ENCODE peak calls at places on chromosome 12, in nine cellular contexts. U, F, C, Z, P, D, W, O and M are unnamed samples. For H3K4me1, the result is how much of the 10 kb centered on the place peaks cover.

GRCh38 chr12:32568241-32568640 is 110.9 kb upstream of the DNM1L start:
- DNase-seq in D (no peak), P (no peak), W (peak), Z (no peak), U (peak), F (peak), C (no peak), O (peak), M (no peak)

GRCh38 chr12:123860369-123860768 is 98.3 kb downstream of the DNAH10 start:
- DNase-seq in C (no peak), U (no peak), P (no peak), F (no peak), O (no peak), Z (no peak), W (no peak), D (no peak), M (no peak)

GRCh38 chr12:13924286-13924685 is 57.1 kb downstream of the GRIN2B start:
- DNase-seq in D (no peak), O (no peak), U (no peak), Z (no peak), W (no peak), C (no peak), F (no peak), P (no peak), M (no peak)

GRCh38 chr12:100348657-100349454 is 8.0 kb upstream of the SLC17A8 start:
- DNase-seq in U (peak), W (peak), P (no peak), C (no peak), D (no peak), O (peak), Z (no peak), F (peak), M (no peak)

GRCh38 chr12:52347016-52347415 is 20.3 kb downstream of the KRT85 start:
- DNase-seq in U (no peak), D (no peak), C (no peak), Z (no peak), P (no peak), W (no peak), O (no peak), F (no peak), M (no peak)

GRCh38 chr12:12116677-12117076 is 45.9 kb downstream of the BCL2L14 start:
- DNase-seq in Z (no peak), W (no peak), D (no peak), P (no peak), C (no peak), O (no peak), U (no peak), F (no peak), M (no peak)

GRCh38 chr12:9066183-9066623 is 49.5 kb downstream of the A2M start:
- DNase-seq in O (no peak), U (no peak), P (no peak), W (no peak), F (no peak), Z (no peak), C (no peak), D (no peak), M (no peak)

GRCh38 chr12:52975820-52976573 is 27.1 kb downstream of the KRT18 start:
- DNase-seq in D (no peak), C (no peak), F (peak), U (no peak), Z (no peak), W (no peak), O (peak), P (peak), M (peak)

GRCh38 chr12:124419292-124420040 is 124.6 kb downstream of the RFLNA start:
- DNase-seq in D (no peak), O (peak), P (no peak), F (no peak), C (no peak), Z (no peak), U (no peak), W (no peak), M (no peak)

GRCh38 chr12:52246720-52247621 is 13.9 kb downstream of the KRT7 start:
- DNase-seq in F (no peak), O (no peak), P (no peak), Z (no peak), W (peak), C (no peak), U (no peak), D (no peak), M (no peak)

GRCh38 chr12:113609692-113610469 is 138.2 kb upstream of the LHX5 start:
- DNase-seq in F (no peak), O (no peak), W (no peak), P (no peak), Z (no peak), U (no peak), D (no peak), C (no peak), M (no peak)
- H3K4me3 ChIP-seq in F (no peak), O (no peak), W (no peak), P (no peak), Z (no peak), U (no peak), D (no peak), C (no peak), M (no peak)

DNA sequence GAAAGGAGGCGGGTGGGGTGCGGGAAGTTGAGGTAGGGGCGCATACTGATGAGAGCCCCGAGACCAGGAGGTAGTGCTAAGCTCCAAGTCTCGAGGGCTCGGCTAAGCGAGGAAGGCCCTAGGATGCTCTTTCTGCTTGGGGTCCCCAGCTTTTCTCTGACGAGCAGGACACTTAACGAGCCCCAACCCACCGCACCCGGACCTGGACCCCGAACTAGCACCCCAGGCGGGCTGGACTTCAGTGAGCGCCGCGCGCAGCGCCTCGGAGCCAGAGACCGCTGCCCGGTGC is 4.7 kb upstream of the C1QL4 start:
- DNase-seq in O (no peak), D (no peak), C (no peak), P (no peak), F (no peak), Z (no peak), W (no peak), U (no peak), M (no peak)
- H3K4me1 ChIP-seq in O (under half), D (half or more), C (under half), P (under half), F (under half), Z (under half), W (under half), U (under half), M (under half)

DNA sequence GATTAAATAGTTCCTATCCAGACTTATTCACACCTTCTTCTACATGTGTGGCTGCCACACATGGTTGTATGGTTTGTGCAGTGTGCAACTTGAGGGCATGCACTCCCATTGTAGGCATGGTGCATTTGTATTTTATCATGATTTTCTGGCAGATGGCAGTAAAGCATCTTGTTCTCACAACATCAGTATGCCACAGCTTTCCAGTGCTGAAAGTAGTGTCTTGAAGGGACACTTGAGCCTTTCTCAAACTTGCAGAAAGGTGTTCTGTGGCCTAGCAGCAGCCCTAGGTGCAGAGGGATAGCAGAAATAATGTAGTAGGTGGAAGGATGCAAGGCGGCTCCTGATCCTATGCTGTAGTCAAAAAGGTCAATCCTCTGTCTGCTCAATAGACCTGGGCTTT is 72.9 kb downstream of the LMNTD1 start:
- DNase-seq in W (no peak), C (no peak), D (no peak), O (no peak), U (no peak), F (no peak), P (no peak), Z (no peak), M (no peak)
- TF ChIP-seq CTCF in W (no peak), C (no peak), D (no peak), O (no peak), U (no peak), F (no peak), P (no peak), Z (no peak), M (no peak)

GRCh38 chr12:6430990-6431353 is 13.8 kb upstream of the CD27 start:
- DNase-seq in C (no peak), W (no peak), P (no peak), O (no peak), D (no peak), F (no peak), Z (no peak), U (no peak), M (no peak)
- H3K4me3 ChIP-seq in C (peak), W (no peak), P (no peak), O (peak), D (no peak), F (peak), Z (no peak), U (peak), M (peak)

GRCh38 chr12:24996820-24997219 is 47.9 kb upstream of the BCAT1 start:
- DNase-seq in Z (no peak), W (no peak), O (no peak), D (no peak), P (no peak), C (no peak), F (no peak), U (no peak), M (no peak)
- H3K4me1 ChIP-seq in Z (under half), W (under half), O (under half), D (under half), P (under half), C (under half), F (under half), U (under half), M (under half)

GRCh38 chr12:69527506-69528272 is 57.5 kb downstream of the FRS2 start:
- DNase-seq in F (peak), W (no peak), O (no peak), P (no peak), Z (no peak), U (peak), D (no peak), C (no peak), M (no peak)

GRCh38 chr12:69523433-69524330 is 53.5 kb downstream of the FRS2 start:
- DNase-seq in C (no peak), F (no peak), Z (no peak), D (no peak), U (no peak), O (no peak), W (no peak), P (no peak), M (no peak)

GRCh38 chr12:69524331-69524630 is 54.1 kb downstream of the FRS2 start:
- DNase-seq in C (no peak), D (no peak), U (no peak), P (no peak), O (no peak), W (no peak), F (no peak), Z (no peak), M (no peak)

GRCh38 chr12:69529021-69529420 is 56.2 kb upstream of the CCT2 start:
- DNase-seq in W (no peak), O (no peak), D (no peak), F (no peak), U (no peak), P (no peak), C (no peak), Z (no peak), M (no peak)

DNA sequence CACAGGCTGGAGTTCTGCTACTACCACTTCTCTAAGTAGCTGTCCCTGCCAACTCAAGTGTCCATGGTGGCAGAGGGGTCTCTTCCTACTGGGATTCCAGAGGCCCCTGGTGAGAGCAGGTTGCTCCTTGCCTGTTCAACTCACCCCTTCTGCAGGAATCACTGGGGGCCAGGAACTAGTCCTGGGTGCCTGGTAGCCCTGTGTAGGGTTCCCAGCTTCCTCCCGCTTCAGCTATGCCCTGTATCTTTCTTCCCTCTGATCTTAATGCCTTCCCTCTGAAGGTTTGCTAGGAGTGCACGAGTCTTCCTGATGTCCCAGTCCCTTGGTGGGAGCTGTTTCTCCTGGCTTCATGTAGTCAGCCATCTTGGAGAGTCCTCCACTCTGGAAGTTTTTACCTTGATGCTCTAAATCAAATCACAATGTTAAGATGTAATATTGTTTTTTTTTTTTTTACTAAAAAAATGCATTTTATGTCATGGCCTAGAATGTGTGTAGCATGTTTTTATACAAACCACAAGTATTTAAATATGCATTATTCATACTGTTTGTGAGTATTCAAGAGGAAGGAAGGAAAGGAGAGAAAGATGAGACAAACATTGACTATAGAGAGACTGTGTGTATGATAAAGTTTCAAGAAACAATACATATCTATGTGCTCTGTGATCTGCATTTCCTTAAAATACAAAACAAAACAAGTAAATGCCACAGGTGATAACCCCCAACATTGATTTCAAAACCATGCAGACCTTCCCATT is 54.7 kb downstream of the FRS2 start:
- DNase-seq in Z (no peak), P (no peak), F (no peak), U (no peak), D (no peak), O (no peak), C (no peak), W (no peak), M (no peak)
- TF ChIP-seq CTCF in Z (no peak), P (no peak), F (no peak), U (no peak), D (no peak), O (no peak), C (no peak), W (no peak), M (no peak)

GRCh38 chr12:122020795-122021192 is 890 bp upstream of the BCL7A start:
- DNase-seq in C (no peak), Z (no peak), W (no peak), P (no peak), D (no peak), F (no peak), U (no peak), O (no peak), M (no peak)
- H3K4me3 ChIP-seq in C (peak), Z (peak), W (peak), P (no peak), D (no peak), F (peak), U (peak), O (peak), M (peak)

GRCh38 chr12:6935551-6936377 is 7.9 kb upstream of the RNU7-1 start:
- DNase-seq in U (no peak), O (no peak), C (no peak), W (no peak), P (no peak), F (no peak), D (no peak), Z (no peak), M (no peak)
- H3K4me1 ChIP-seq in U (under half), O (under half), C (half or more), W (under half), P (under half), F (under half), D (half or more), Z (under half), M (half or more)

GRCh38 chr12:39440781-39441180 is 2.1 kb downstream of the KIF21A start:
- DNase-seq in F (no peak), W (no peak), U (no peak), C (no peak), P (no peak), D (no peak), Z (no peak), O (no peak), M (no peak)

GRCh38 chr12:39443704-39444234 is 849 bp upstream of the KIF21A start:
- DNase-seq in Z (no peak), P (no peak), C (no peak), U (no peak), O (no peak), D (no peak), F (peak), W (peak), M (no peak)

GRCh38 chr12:39441963-39442894 is 691 bp downstream of the KIF21A start:
- DNase-seq in C (peak), F (peak), Z (peak), U (peak), D (peak), W (peak), P (peak), O (peak), M (peak)

GRCh38 chr12:39441189-39441962 is 1.5 kb downstream of the KIF21A start:
- DNase-seq in P (no peak), C (no peak), U (no peak), O (no peak), W (no peak), F (no peak), D (no peak), Z (no peak), M (no peak)

GRCh38 chr12:39442895-39443703 is at the start of gene KIF21A:
- DNase-seq in P (peak), C (peak), W (peak), O (peak), F (peak), D (peak), U (peak), Z (peak), M (peak)
- TF ChIP-seq CTCF in P (peak), C (peak), W (peak), O (peak), F (peak), D (peak), U (no peak), Z (peak), M (peak)